ENCODE peak calls at places on chromosomes 11 and 22, in ten cellular contexts. T is ovary, D is sigmoid colon, U is stomach, W is fibroblast of pulmonary artery, N is progenitor cell of endocrine pancreas, F is GM10248, Q is heart left ventricle, Z is GM20000, Y is neural crest cell. E is an unnamed sample.

GRCh38 chr22:23387827-23388491 is 192.1 kb downstream of the IGLL1 start:
- DNase-seq in Y (no peak), Z (no peak), D (peak; percentile 52), Q (no peak), T (no peak), N (no peak), U (no peak), W (no peak), F (no peak), E (no peak)

GRCh38 chr22:36042240-36042639 is 13.6 kb upstream of the RBFOX2 start:
- DNase-seq in Z (no peak), Q (no peak), N (no peak), W (no peak), T (no peak), F (no peak), Y (no peak), U (no peak), D (no peak), E (no peak)

GRCh38 chr22:44382461-44383038 is 69.8 kb upstream of the SHISAL1 start:
- DNase-seq in T (no peak), Q (peak; percentile 22), Z (no peak), N (no peak), Y (no peak), U (no peak), D (peak; percentile 51), W (no peak), F (no peak), E (no peak)

GRCh38 chr11:15897211-15897960 is 459.0 kb downstream of the SOX6 start:
- DNase-seq in T (no peak), N (no peak), Y (no peak), Q (no peak), W (peak; percentile 61), Z (no peak), U (no peak), D (no peak), F (no peak), E (no peak)

GRCh38 chr22:37499789-37500188 is 13.6 kb upstream of the MFNG start:
- DNase-seq in F (no peak), W (no peak), Q (no peak), Y (no peak), D (no peak), T (no peak), Z (no peak), N (no peak), U (no peak), E (no peak)

GRCh38 chr22:45240137-45240809 is 421 bp downstream of the KIAA0930 start:
- DNase-seq in Y (no peak), Z (no peak), W (no peak), N (no peak), Q (peak; percentile 47), D (no peak), F (no peak), U (no peak), T (peak; percentile 43), E (no peak)

GRCh38 chr11:43577566-43578264 is 102.8 kb upstream of the HSD17B12 start:
- DNase-seq in Y (no peak), F (no peak), N (no peak), Z (no peak), D (no peak), U (no peak), Q (no peak), T (no peak), W (no peak), E (no peak)

GRCh38 chr11:12467610-12468009 is 90.2 kb downstream of the PARVA start:
- DNase-seq in Z (no peak), D (no peak), N (no peak), U (no peak), T (no peak), F (no peak), Q (no peak), Y (no peak), W (no peak), E (no peak)

GRCh38 chr11:78139422-78140391 is at the start of gene ALG8:
- DNase-seq in D (peak; percentile 97), U (peak; percentile 97), Z (peak; percentile 93), W (peak; percentile 97), Q (peak; percentile 97), T (peak; percentile 93), Y (peak; percentile 92), F (peak; percentile 98), N (peak; percentile 89), E (peak; percentile 96)

GRCh38 chr11:47271328-47271727 is 1.4 kb downstream of the MADD start:
- DNase-seq in U (no peak), W (no peak), F (no peak), T (no peak), Z (no peak), Q (no peak), N (no peak), Y (no peak), D (no peak), E (no peak)

GRCh38 chr11:47269002-47269828 is 718 bp upstream of the MADD start:
- DNase-seq in Z (peak; percentile 96), N (peak; percentile 78), F (peak; percentile 93), Q (peak; percentile 94), W (peak; percentile 87), T (peak; percentile 91), U (peak; percentile 91), Y (peak; percentile 82), D (peak; percentile 97), E (peak; percentile 91)

GRCh38 chr11:47269829-47270305 is at the start of gene MADD:
- DNase-seq in Y (peak; percentile 71), D (peak; percentile 94), Z (peak; percentile 99), F (peak; percentile 97), Q (peak; percentile 94), T (peak; percentile 87), U (peak; percentile 89), W (peak; percentile 83), N (peak; percentile 76), E (peak; percentile 87)

GRCh38 chr11:47271961-47272661 is 2.2 kb downstream of the MADD start:
- DNase-seq in D (no peak), F (peak; percentile 36), U (peak; percentile 62), Q (peak; percentile 73), W (no peak), T (no peak), N (no peak), Z (peak; percentile 49), Y (no peak), E (no peak)

GRCh38 chr11:47270331-47271271 is 668 bp downstream of the MADD start:
- DNase-seq in D (peak; percentile 74), Z (peak; percentile 30), N (no peak), U (no peak), W (peak; percentile 62), Q (peak; percentile 59), F (peak; percentile 24), Y (no peak), T (no peak), E (no peak)
- TF ChIP-seq CTCF in D (no peak), Z (no peak), N (no peak), U (no peak), W (no peak), Q (no peak), F (peak; percentile 17), Y (no peak), T (no peak), E (no peak)

DNA sequence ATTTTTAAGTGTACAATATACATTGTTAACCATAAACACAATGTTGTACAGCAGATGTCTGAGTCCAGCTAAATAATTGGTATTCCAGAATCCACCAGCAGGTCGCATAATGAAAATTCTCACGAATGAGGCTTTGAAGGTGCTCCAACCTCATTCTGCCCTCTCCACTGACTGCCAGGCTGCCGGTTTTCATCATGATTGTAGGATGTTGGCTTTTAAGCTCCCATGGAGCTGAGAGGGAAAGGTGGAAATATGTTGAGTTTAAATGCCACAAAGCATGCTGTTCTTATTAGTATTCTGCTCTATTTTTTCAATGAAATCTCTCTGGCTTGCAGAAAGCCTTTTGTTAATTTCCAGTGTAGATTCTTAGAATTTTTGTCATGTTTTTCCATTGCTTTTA is 337.2 kb upstream of the DDI1 start:
- DNase-seq in Q (no peak), T (no peak), U (no peak), N (no peak), Y (no peak), D (no peak), Z (no peak), F (no peak), W (no peak), E (no peak)
- TF ChIP-seq CTCF in Q (no peak), T (no peak), U (no peak), N (peak; percentile 32), Y (peak; percentile 29), D (no peak), Z (no peak), F (no peak), W (no peak), E (peak; percentile 47)

GRCh38 chr11:67437082-67437821 is at the start of gene PTPRCAP:
- DNase-seq in T (no peak), N (no peak), Z (peak; percentile 85), D (no peak), U (peak; percentile 41), Q (no peak), W (no peak), F (peak; percentile 70), Y (no peak), E (no peak)
- TF ChIP-seq CTCF in T (no peak), N (no peak), Z (no peak), D (no peak), U (no peak), Q (no peak), W (no peak), F (no peak), Y (no peak), E (no peak)

GRCh38 chr22:29722587-29722986 is 2.8 kb downstream of the CABP7 start:
- DNase-seq in W (no peak), N (no peak), Q (no peak), Y (no peak), F (no peak), D (no peak), U (no peak), Z (no peak), T (no peak), E (no peak)

GRCh38 chr22:29719894-29720645 is at the start of gene CABP7:
- DNase-seq in T (no peak), Q (no peak), F (no peak), U (no peak), D (no peak), W (no peak), Z (no peak), Y (no peak), N (no peak), E (no peak)

GRCh38 chr22:29722151-29722550 is 2.3 kb downstream of the CABP7 start:
- DNase-seq in T (no peak), U (no peak), Z (no peak), F (no peak), D (no peak), Y (no peak), Q (no peak), W (no peak), N (no peak), E (no peak)

GRCh38 chr22:29718949-29719893 is 582 bp upstream of the CABP7 start:
- DNase-seq in F (no peak), U (no peak), Z (no peak), Q (no peak), Y (no peak), W (no peak), N (no peak), T (no peak), D (no peak), E (no peak)

DNA sequence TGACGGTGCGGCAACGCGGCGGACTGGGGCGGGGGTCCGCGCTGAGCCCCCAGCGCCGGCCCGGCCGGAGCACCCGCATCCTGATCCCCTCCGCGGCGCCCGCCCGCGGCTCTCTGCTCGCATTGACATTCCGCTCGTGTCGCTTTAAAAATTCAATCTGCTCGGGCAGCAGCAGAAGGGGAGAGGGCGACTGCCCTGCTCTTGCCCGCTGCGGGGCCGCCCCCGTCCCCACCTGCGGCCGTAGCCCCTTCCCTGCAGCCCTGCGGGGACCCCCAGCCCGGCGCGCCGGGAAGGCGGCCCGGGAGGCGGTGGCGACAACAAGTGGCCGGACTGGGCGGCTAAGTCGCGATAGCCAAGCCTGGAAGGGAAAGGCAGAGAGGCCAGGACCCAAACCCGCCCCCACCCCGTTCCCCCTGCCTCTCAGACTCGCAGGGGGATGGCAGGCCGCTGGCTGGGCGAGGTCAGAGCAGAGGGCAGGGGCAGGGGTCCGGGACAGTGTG is 1.1 kb downstream of the CABP7 start:
- DNase-seq in Q (no peak), U (no peak), T (no peak), Y (no peak), F (no peak), W (no peak), Z (no peak), D (no peak), N (no peak), E (no peak)
- TF ChIP-seq CTCF in Q (no peak), U (no peak), T (no peak), Y (no peak), F (no peak), W (no peak), Z (no peak), D (no peak), N (no peak), E (no peak)